ENCODE peak calls at places on chromosomes 13 and 19, in four cellular contexts. One of them, this sample, is unnamed.

GRCh38 chr19:39151209-39151608 is 25.6 kb downstream of the PAK4 start:
- DNase-seq in tibial artery: no peak
- DNase-seq in psoas muscle: no peak
- DNase-seq in adrenal gland: no peak
- DNase-seq in this sample: no peak

GRCh38 chr19:29651622-29652394 is 13.5 kb upstream of the PLEKHF1 start:
- DNase-seq in adrenal gland: no peak
- DNase-seq in psoas muscle: no peak
- DNase-seq in tibial artery: no peak
- DNase-seq in this sample: no peak

GRCh38 chr13:111909971-111910671 is 156.8 kb upstream of the SOX1 start:
- DNase-seq in adrenal gland: peak; percentile 36
- DNase-seq in tibial artery: no peak
- DNase-seq in psoas muscle: no peak
- DNase-seq in this sample: peak; percentile 46

GRCh38 chr13:26050568-26051230 is 1.1 kb downstream of the SHISA2 start:
- DNase-seq in adrenal gland: no peak
- DNase-seq in tibial artery: no peak
- DNase-seq in psoas muscle: peak; percentile 42
- DNase-seq in this sample: no peak

GRCh38 chr13:52725302-52725701 is 14.3 kb downstream of the CNMD start:
- DNase-seq in tibial artery: no peak
- DNase-seq in adrenal gland: no peak
- DNase-seq in psoas muscle: no peak
- DNase-seq in this sample: no peak

GRCh38 chr19:4660181-4660791 is 9.9 kb downstream of the MYDGF start:
- DNase-seq in adrenal gland: no peak
- DNase-seq in psoas muscle: no peak
- DNase-seq in tibial artery: no peak
- DNase-seq in this sample: no peak

GRCh38 chr13:25588336-25589060 is 216.7 kb downstream of the ATP8A2 start:
- DNase-seq in adrenal gland: no peak
- DNase-seq in tibial artery: no peak
- DNase-seq in psoas muscle: no peak
- DNase-seq in this sample: no peak

GRCh38 chr19:35521124-35521743 is 6.9 kb downstream of the SBSN start:
- DNase-seq in adrenal gland: no peak
- DNase-seq in psoas muscle: no peak
- DNase-seq in tibial artery: no peak
- DNase-seq in this sample: peak; percentile 61

GRCh38 chr13:79226250-79226649 is 179.8 kb downstream of the RBM26 start:
- DNase-seq in psoas muscle: no peak
- DNase-seq in adrenal gland: no peak
- DNase-seq in tibial artery: no peak
- DNase-seq in this sample: no peak

GRCh38 chr19:46131485-46132143 is 7.1 kb upstream of the IGFL3 start:
- DNase-seq in psoas muscle: no peak
- DNase-seq in adrenal gland: no peak
- DNase-seq in tibial artery: no peak
- DNase-seq in this sample: no peak
- H3K4me3 ChIP-seq in psoas muscle: no peak overlapping the region
- H3K4me3 ChIP-seq in adrenal gland: no peak overlapping the region
- H3K4me3 ChIP-seq in tibial artery: no peak overlapping the region
- H3K4me3 ChIP-seq in this sample: no peak overlapping the region

GRCh38 chr13:24209138-24209537 is 48.6 kb downstream of the SPATA13 start:
- DNase-seq in psoas muscle: no peak
- DNase-seq in tibial artery: no peak
- DNase-seq in adrenal gland: no peak
- DNase-seq in this sample: no peak

GRCh38 chr13:24207841-24208240 is 47.3 kb downstream of the SPATA13 start:
- DNase-seq in tibial artery: no peak
- DNase-seq in psoas muscle: no peak
- DNase-seq in adrenal gland: no peak
- DNase-seq in this sample: no peak

GRCh38 chr13:24212254-24212653 is 51.7 kb downstream of the SPATA13 start:
- DNase-seq in tibial artery: no peak
- DNase-seq in psoas muscle: no peak
- DNase-seq in adrenal gland: no peak
- DNase-seq in this sample: no peak

GRCh38 chr13:24212674-24213073 is 52.2 kb downstream of the SPATA13 start:
- DNase-seq in psoas muscle: no peak
- DNase-seq in adrenal gland: no peak
- DNase-seq in tibial artery: no peak
- DNase-seq in this sample: no peak

DNA sequence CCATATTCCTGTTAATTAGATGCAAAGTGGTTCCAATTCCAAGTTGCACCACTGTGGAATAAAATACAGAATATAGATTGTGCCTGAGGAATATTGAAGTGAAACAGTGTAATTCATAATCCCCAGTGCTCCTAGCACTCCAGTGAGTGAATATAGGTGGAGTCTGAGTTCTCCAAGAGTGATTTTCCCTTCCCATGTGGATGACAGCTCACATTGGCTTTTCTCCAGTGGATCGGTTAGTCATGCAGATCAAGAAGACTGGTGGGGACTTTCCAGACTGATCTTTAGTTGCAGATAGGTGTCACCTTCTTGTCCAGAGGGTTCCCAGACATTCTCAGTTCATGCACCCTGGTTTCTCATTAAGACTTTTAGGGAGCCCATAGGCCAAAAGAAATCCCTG is 47.8 kb downstream of the SPATA13 start:
- DNase-seq in psoas muscle: no peak
- DNase-seq in adrenal gland: peak; percentile 86
- DNase-seq in tibial artery: peak; percentile 47
- DNase-seq in this sample: no peak
- TF ChIP-seq CTCF in psoas muscle: no peak
- TF ChIP-seq CTCF in adrenal gland: no peak
- TF ChIP-seq CTCF in tibial artery: no peak
- TF ChIP-seq CTCF in this sample: no peak

DNA sequence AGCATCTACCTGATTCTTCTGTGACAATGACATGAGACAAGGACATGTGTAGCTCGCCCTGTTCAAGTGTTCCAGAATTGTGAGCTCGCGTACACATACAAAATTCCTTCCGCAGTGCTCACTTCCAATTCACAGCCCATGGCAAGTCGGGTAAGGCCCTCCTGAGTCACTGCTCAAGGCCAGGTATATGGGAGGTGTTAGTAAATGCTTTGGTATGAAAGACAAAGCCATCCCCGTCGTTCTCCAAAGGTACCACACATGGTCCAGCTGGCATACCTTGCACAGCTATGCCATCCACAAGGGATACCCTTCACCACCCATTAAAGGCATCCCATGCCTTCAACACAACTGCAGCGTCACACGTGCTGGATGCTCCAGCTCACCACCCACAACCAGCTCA is 4.4 kb upstream of the ELL start:
- DNase-seq in psoas muscle: no peak
- DNase-seq in adrenal gland: no peak
- DNase-seq in tibial artery: no peak
- DNase-seq in this sample: no peak
- H3K27ac ChIP-seq in psoas muscle: no peak overlapping the region
- H3K27ac ChIP-seq in adrenal gland: no peak overlapping the region
- H3K27ac ChIP-seq in tibial artery: no peak overlapping the region
- H3K27ac ChIP-seq in this sample: no peak overlapping the region

GRCh38 chr19:16624236-16624635 is 3.8 kb downstream of the MED26 start:
- DNase-seq in psoas muscle: no peak
- DNase-seq in adrenal gland: peak; percentile 82
- DNase-seq in tibial artery: no peak
- DNase-seq in this sample: no peak
- H3K4me3 ChIP-seq in psoas muscle: no peak overlapping the region
- H3K4me3 ChIP-seq in adrenal gland: no peak overlapping the region
- H3K4me3 ChIP-seq in tibial artery: no peak overlapping the region
- H3K4me3 ChIP-seq in this sample: no peak overlapping the region

DNA sequence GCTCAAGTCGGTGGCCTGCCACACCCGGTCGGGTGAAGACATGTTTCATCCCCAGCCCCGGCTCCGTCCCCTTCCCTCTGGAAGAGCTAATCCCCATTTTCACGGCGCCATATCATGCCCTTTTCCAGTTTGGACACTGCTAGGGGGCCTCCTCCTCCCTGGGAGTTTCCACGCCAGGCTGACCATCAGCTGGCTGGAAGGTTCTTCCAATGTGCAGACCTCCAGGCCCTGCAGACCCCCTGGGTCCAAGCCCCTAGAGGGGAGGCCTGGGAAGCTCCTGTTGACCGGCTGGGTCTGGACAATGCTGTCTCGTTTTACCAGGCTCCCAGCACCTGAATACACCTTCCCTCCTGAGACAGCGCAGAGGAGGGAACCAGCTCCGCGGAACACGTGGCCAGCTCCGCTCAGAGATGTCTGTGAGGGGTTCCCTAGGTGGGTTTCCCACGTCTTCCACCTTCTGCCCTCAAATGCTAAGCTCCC is 44.7 kb upstream of the RANBP3 start:
- DNase-seq in tibial artery: no peak
- DNase-seq in psoas muscle: no peak
- DNase-seq in adrenal gland: no peak
- DNase-seq in this sample: no peak
- TF ChIP-seq CTCF in tibial artery: no peak
- TF ChIP-seq CTCF in psoas muscle: no peak
- TF ChIP-seq CTCF in adrenal gland: no peak
- TF ChIP-seq CTCF in this sample: peak; percentile 12

DNA sequence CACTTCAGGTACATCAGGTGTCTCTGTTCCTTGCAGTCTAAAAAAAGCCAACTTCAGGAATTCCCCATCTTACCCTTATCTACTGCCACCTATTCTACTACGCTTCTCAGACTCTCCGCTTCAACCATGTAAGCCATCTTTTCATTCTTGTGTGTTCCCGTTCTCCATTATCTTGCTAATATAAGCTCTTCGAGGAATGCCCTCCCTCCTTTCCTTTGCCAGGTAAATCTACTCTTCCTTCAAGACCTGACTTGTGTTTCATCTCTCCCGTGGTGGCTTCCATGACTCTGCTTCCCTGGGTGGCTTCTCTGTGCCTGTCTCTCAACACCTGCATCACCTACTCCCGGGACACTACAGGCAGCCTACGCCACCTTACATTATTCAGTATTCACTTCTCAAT is 42.3 kb upstream of the MEDAG start:
- DNase-seq in tibial artery: no peak
- DNase-seq in adrenal gland: no peak
- DNase-seq in psoas muscle: no peak
- DNase-seq in this sample: no peak
- H3K27ac ChIP-seq in tibial artery: peak overlapping the region; percentile 87
- H3K27ac ChIP-seq in adrenal gland: peak overlapping the region; percentile 77
- H3K27ac ChIP-seq in psoas muscle: no peak overlapping the region
- H3K27ac ChIP-seq in this sample: peak overlapping the region; percentile 86